ENCODE peak calls at places on chromosomes 12 and 14, in six cellular contexts. One of them, this sample, is unnamed.

GRCh38 chr14:31508140-31508539 is 20.3 kb upstream of the GPR33 start:
- DNase-seq in osteoblast: no peak
- DNase-seq in dorsolateral prefrontal cortex: no peak
- DNase-seq in mammary epithelial cell: no peak
- DNase-seq in OCI-LY7: no peak
- DNase-seq in sigmoid colon: no peak
- DNase-seq in this sample: no peak

GRCh38 chr12:92096346-92097136 is 49.1 kb downstream of the BTG1 start:
- DNase-seq in osteoblast: peak; percentile 64
- DNase-seq in OCI-LY7: no peak
- DNase-seq in sigmoid colon: no peak
- DNase-seq in dorsolateral prefrontal cortex: no peak
- DNase-seq in mammary epithelial cell: no peak
- DNase-seq in this sample: no peak

GRCh38 chr12:43872396-43872795 is 36.5 kb downstream of the TMEM117 start:
- DNase-seq in osteoblast: no peak
- DNase-seq in OCI-LY7: no peak
- DNase-seq in mammary epithelial cell: no peak
- DNase-seq in sigmoid colon: no peak
- DNase-seq in dorsolateral prefrontal cortex: no peak
- DNase-seq in this sample: no peak

GRCh38 chr12:55955800-55956508 is 9.9 kb downstream of the PMEL start:
- DNase-seq in mammary epithelial cell: peak; percentile 88
- DNase-seq in osteoblast: no peak
- DNase-seq in OCI-LY7: peak; percentile 45
- DNase-seq in dorsolateral prefrontal cortex: no peak
- DNase-seq in sigmoid colon: no peak
- DNase-seq in this sample: peak; percentile 27

GRCh38 chr14:77508249-77508648 is 9.6 kb upstream of the ISM2 start:
- DNase-seq in osteoblast: peak; percentile 73
- DNase-seq in OCI-LY7: no peak
- DNase-seq in dorsolateral prefrontal cortex: no peak
- DNase-seq in sigmoid colon: no peak
- DNase-seq in mammary epithelial cell: peak; percentile 39
- DNase-seq in this sample: no peak

GRCh38 chr12:42039599-42039998 is 105.1 kb downstream of the GXYLT1 start:
- DNase-seq in dorsolateral prefrontal cortex: no peak
- DNase-seq in OCI-LY7: no peak
- DNase-seq in mammary epithelial cell: no peak
- DNase-seq in osteoblast: no peak
- DNase-seq in sigmoid colon: no peak
- DNase-seq in this sample: no peak

GRCh38 chr12:72017054-72017651 is 78.5 kb downstream of the TPH2 start:
- DNase-seq in osteoblast: peak; percentile 25
- DNase-seq in mammary epithelial cell: peak; percentile 74
- DNase-seq in dorsolateral prefrontal cortex: peak; percentile 84
- DNase-seq in OCI-LY7: peak; percentile 68
- DNase-seq in sigmoid colon: peak; percentile 74
- DNase-seq in this sample: peak; percentile 71

GRCh38 chr14:22976620-22977433 is 5.5 kb downstream of the AJUBA start:
- DNase-seq in dorsolateral prefrontal cortex: no peak
- DNase-seq in mammary epithelial cell: peak; percentile 27
- DNase-seq in OCI-LY7: peak; percentile 56
- DNase-seq in osteoblast: no peak
- DNase-seq in sigmoid colon: no peak
- DNase-seq in this sample: peak; percentile 31

GRCh38 chr14:44316647-44317432 is 190.2 kb downstream of the FSCB start:
- DNase-seq in mammary epithelial cell: peak; percentile 96
- DNase-seq in OCI-LY7: no peak
- DNase-seq in osteoblast: peak; percentile 29
- DNase-seq in sigmoid colon: no peak
- DNase-seq in dorsolateral prefrontal cortex: no peak
- DNase-seq in this sample: peak; percentile 30

GRCh38 chr12:94594443-94594825 is 55.9 kb downstream of the TMCC3 start:
- DNase-seq in OCI-LY7: no peak
- DNase-seq in dorsolateral prefrontal cortex: no peak
- DNase-seq in osteoblast: no peak
- DNase-seq in sigmoid colon: no peak
- DNase-seq in mammary epithelial cell: no peak
- DNase-seq in this sample: no peak

GRCh38 chr12:129607293-129607692 is 296.5 kb downstream of the TMEM132D start:
- DNase-seq in mammary epithelial cell: no peak
- DNase-seq in osteoblast: no peak
- DNase-seq in sigmoid colon: no peak
- DNase-seq in OCI-LY7: no peak
- DNase-seq in dorsolateral prefrontal cortex: no peak
- DNase-seq in this sample: no peak

GRCh38 chr12:58916153-58916709 is 4.1 kb downstream of the LRIG3 start:
- DNase-seq in mammary epithelial cell: no peak
- DNase-seq in sigmoid colon: no peak
- DNase-seq in OCI-LY7: no peak
- DNase-seq in dorsolateral prefrontal cortex: no peak
- DNase-seq in osteoblast: no peak
- DNase-seq in this sample: no peak

GRCh38 chr12:121858662-121859572 is at the start of gene HPD:
- DNase-seq in osteoblast: peak; percentile 96
- DNase-seq in mammary epithelial cell: peak; percentile 62
- DNase-seq in sigmoid colon: peak; percentile 92
- DNase-seq in OCI-LY7: no peak
- DNase-seq in dorsolateral prefrontal cortex: no peak
- DNase-seq in this sample: peak; percentile 34

GRCh38 chr14:85093631-85094330 is 436.2 kb upstream of the FLRT2 start:
- DNase-seq in mammary epithelial cell: peak; percentile 65
- DNase-seq in dorsolateral prefrontal cortex: no peak
- DNase-seq in osteoblast: peak; percentile 47
- DNase-seq in OCI-LY7: no peak
- DNase-seq in sigmoid colon: no peak
- DNase-seq in this sample: no peak

GRCh38 chr12:126667340-126667739 is 1599.6 kb upstream of the TMEM132C start:
- DNase-seq in dorsolateral prefrontal cortex: no peak
- DNase-seq in mammary epithelial cell: peak; percentile 1
- DNase-seq in sigmoid colon: no peak
- DNase-seq in OCI-LY7: no peak
- DNase-seq in osteoblast: no peak
- DNase-seq in this sample: no peak
- H3K27ac ChIP-seq in dorsolateral prefrontal cortex: no peak overlapping the region
- H3K27ac ChIP-seq in mammary epithelial cell: no peak overlapping the region
- H3K27ac ChIP-seq in sigmoid colon: no peak overlapping the region
- H3K27ac ChIP-seq in OCI-LY7: no peak overlapping the region
- H3K27ac ChIP-seq in osteoblast: peak overlapping the region; percentile 99
- H3K27ac ChIP-seq in this sample: no peak overlapping the region

GRCh38 chr12:27969011-27969900 is 3.3 kb downstream of the PTHLH start:
- DNase-seq in osteoblast: peak; percentile 93
- DNase-seq in sigmoid colon: peak; percentile 65
- DNase-seq in OCI-LY7: no peak
- DNase-seq in dorsolateral prefrontal cortex: no peak
- DNase-seq in mammary epithelial cell: no peak
- DNase-seq in this sample: no peak
- TF ChIP-seq CTCF in osteoblast: peak; percentile 38
- TF ChIP-seq CTCF in sigmoid colon: no peak
- TF ChIP-seq CTCF in OCI-LY7: no peak
- TF ChIP-seq CTCF in dorsolateral prefrontal cortex: no peak
- TF ChIP-seq CTCF in mammary epithelial cell: peak; percentile 17
- TF ChIP-seq CTCF in this sample: no peak

GRCh38 chr12:675562-675961 is 12.3 kb upstream of the NINJ2 start:
- DNase-seq in osteoblast: no peak
- DNase-seq in sigmoid colon: no peak
- DNase-seq in OCI-LY7: no peak
- DNase-seq in mammary epithelial cell: no peak
- DNase-seq in dorsolateral prefrontal cortex: no peak
- DNase-seq in this sample: no peak

GRCh38 chr12:678747-679712 is 15.8 kb upstream of the NINJ2 start:
- DNase-seq in mammary epithelial cell: no peak
- DNase-seq in sigmoid colon: no peak
- DNase-seq in OCI-LY7: no peak
- DNase-seq in osteoblast: no peak
- DNase-seq in dorsolateral prefrontal cortex: no peak
- DNase-seq in this sample: no peak

GRCh38 chr12:668092-668481 is 4.8 kb upstream of the NINJ2 start:
- DNase-seq in mammary epithelial cell: no peak
- DNase-seq in dorsolateral prefrontal cortex: no peak
- DNase-seq in sigmoid colon: no peak
- DNase-seq in OCI-LY7: no peak
- DNase-seq in osteoblast: no peak
- DNase-seq in this sample: no peak

GRCh38 chr12:674272-674781 is 11.1 kb upstream of the NINJ2 start:
- DNase-seq in dorsolateral prefrontal cortex: no peak
- DNase-seq in osteoblast: peak; percentile 68
- DNase-seq in mammary epithelial cell: no peak
- DNase-seq in OCI-LY7: peak; percentile 71
- DNase-seq in sigmoid colon: no peak
- DNase-seq in this sample: no peak

GRCh38 chr12:673849-674248 is 10.6 kb upstream of the NINJ2 start:
- DNase-seq in mammary epithelial cell: no peak
- DNase-seq in OCI-LY7: no peak
- DNase-seq in dorsolateral prefrontal cortex: no peak
- DNase-seq in sigmoid colon: no peak
- DNase-seq in osteoblast: no peak
- DNase-seq in this sample: no peak
- H3K27ac ChIP-seq in mammary epithelial cell: no peak overlapping the region
- H3K27ac ChIP-seq in OCI-LY7: peak overlapping the region; percentile 82
- H3K27ac ChIP-seq in dorsolateral prefrontal cortex: no peak overlapping the region
- H3K27ac ChIP-seq in sigmoid colon: no peak overlapping the region
- H3K27ac ChIP-seq in osteoblast: no peak overlapping the region
- H3K27ac ChIP-seq in this sample: peak overlapping the region; percentile 24

GRCh38 chr14:50003213-50004021 is 110.5 kb downstream of the ARF6 start:
- DNase-seq in osteoblast: peak; percentile 91
- DNase-seq in mammary epithelial cell: peak; percentile 78
- DNase-seq in dorsolateral prefrontal cortex: peak; percentile 41
- DNase-seq in sigmoid colon: peak; percentile 86
- DNase-seq in OCI-LY7: peak; percentile 89
- DNase-seq in this sample: peak; percentile 95
- TF ChIP-seq CTCF in osteoblast: no peak
- TF ChIP-seq CTCF in mammary epithelial cell: peak; percentile 21
- TF ChIP-seq CTCF in dorsolateral prefrontal cortex: no peak
- TF ChIP-seq CTCF in sigmoid colon: no peak
- TF ChIP-seq CTCF in OCI-LY7: peak; percentile 38
- TF ChIP-seq CTCF in this sample: peak; percentile 40

DNA sequence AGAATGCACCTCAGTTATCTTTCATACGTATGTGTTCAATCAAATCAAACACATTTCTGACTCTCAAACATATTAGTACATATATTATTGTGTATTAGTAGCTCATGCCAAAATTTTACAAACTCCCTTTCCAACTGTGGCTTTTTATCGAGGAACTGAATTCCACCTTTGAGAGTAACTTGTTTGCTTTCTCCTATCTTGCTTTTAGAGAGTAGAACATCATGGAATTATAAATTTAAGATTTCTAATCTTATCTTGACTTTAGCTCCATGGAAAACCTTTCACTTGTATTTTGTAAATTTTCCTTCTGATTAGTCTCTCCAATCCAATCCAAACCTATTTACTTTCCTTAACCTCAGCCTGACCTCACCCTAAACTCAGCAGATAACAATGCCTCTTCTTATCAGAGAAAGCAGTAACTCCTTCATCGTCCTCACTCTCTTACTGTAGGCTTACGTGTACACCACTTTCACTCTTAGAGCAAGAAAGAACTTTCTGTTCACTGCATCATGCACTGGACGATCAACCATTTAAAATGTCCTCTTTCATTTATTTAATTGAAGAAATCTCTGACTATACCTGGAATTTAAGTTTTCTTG is 164.5 kb downstream of the TMTC3 start:
- DNase-seq in OCI-LY7: no peak
- DNase-seq in sigmoid colon: no peak
- DNase-seq in osteoblast: no peak
- DNase-seq in dorsolateral prefrontal cortex: no peak
- DNase-seq in mammary epithelial cell: no peak
- DNase-seq in this sample: no peak
- H3K27ac ChIP-seq in OCI-LY7: no peak overlapping the region
- H3K27ac ChIP-seq in sigmoid colon: no peak overlapping the region
- H3K27ac ChIP-seq in osteoblast: peak overlapping the region; percentile 100
- H3K27ac ChIP-seq in dorsolateral prefrontal cortex: no peak overlapping the region
- H3K27ac ChIP-seq in mammary epithelial cell: no peak overlapping the region
- H3K27ac ChIP-seq in this sample: no peak overlapping the region

GRCh38 chr12:53498235-53498630 is 1.0 kb downstream of the MAP3K12 start:
- DNase-seq in mammary epithelial cell: no peak
- DNase-seq in osteoblast: no peak
- DNase-seq in OCI-LY7: no peak
- DNase-seq in sigmoid colon: no peak
- DNase-seq in dorsolateral prefrontal cortex: no peak
- DNase-seq in this sample: no peak

GRCh38 chr12:53500776-53501614 is at the start of gene TARBP2:
- DNase-seq in osteoblast: peak; percentile 97
- DNase-seq in mammary epithelial cell: peak; percentile 99
- DNase-seq in sigmoid colon: peak; percentile 100
- DNase-seq in dorsolateral prefrontal cortex: peak; percentile 99
- DNase-seq in OCI-LY7: peak; percentile 99
- DNase-seq in this sample: peak; percentile 99

GRCh38 chr12:53497461-53497860 is 1.8 kb downstream of the MAP3K12 start:
- DNase-seq in sigmoid colon: no peak
- DNase-seq in OCI-LY7: no peak
- DNase-seq in mammary epithelial cell: no peak
- DNase-seq in osteoblast: no peak
- DNase-seq in dorsolateral prefrontal cortex: no peak
- DNase-seq in this sample: no peak

GRCh38 chr12:53500119-53500775 is 836 bp upstream of the TARBP2 start:
- DNase-seq in OCI-LY7: no peak
- DNase-seq in mammary epithelial cell: peak; percentile 50
- DNase-seq in sigmoid colon: peak; percentile 93
- DNase-seq in osteoblast: no peak
- DNase-seq in dorsolateral prefrontal cortex: no peak
- DNase-seq in this sample: peak; percentile 66

GRCh38 chr12:53499261-53500118 is at the start of gene MAP3K12:
- DNase-seq in OCI-LY7: peak; percentile 76
- DNase-seq in osteoblast: peak; percentile 87
- DNase-seq in dorsolateral prefrontal cortex: peak; percentile 83
- DNase-seq in mammary epithelial cell: peak; percentile 51
- DNase-seq in sigmoid colon: peak; percentile 89
- DNase-seq in this sample: peak; percentile 68
- TF ChIP-seq CTCF in OCI-LY7: peak; percentile 27
- TF ChIP-seq CTCF in osteoblast: no peak
- TF ChIP-seq CTCF in dorsolateral prefrontal cortex: no peak
- TF ChIP-seq CTCF in mammary epithelial cell: no peak
- TF ChIP-seq CTCF in sigmoid colon: no peak
- TF ChIP-seq CTCF in this sample: no peak

DNA sequence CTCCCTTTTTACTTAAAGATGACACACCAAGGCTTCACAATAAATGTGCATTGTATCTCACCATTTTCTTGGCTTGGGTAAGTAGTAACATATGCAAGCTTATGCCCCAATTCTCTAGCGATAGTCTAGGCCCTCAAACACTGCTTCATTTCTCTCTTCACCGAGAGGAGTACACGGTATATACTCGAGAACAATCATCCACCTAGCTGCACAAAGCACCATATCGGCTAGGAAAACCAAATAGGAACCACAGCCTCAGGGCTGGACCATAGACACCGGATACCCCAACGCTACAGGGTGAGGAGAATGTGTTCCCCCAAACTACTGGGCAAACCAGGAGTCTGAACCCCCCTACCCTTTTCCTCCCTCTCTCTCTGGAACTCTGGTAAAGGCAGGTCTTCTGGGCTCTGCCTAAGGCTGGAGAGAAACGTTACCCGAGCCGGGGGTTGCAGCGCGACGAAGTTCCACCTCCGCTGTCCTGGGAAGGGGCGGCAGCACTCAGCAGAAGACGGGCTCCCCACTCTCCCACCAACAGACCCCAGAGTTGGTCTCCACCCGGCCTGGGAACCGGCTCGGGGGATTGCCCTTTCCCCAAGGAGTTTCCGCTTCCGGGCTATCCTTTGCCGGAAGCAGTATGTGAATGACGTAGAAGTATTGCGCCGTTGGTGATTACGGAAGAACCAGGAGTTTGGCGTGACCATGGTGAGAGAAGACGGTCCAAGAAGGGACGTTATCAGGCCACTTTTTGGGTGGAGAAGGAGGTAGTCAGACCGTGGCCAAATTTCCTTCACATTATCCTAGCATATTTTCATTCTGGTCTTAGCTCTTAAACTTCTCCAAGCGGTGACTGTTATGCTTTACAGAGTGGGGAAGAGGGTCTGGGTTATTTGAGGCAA is at the start of the genes AREL1 and FCF1:
- DNase-seq in sigmoid colon: peak; percentile 91
- DNase-seq in mammary epithelial cell: peak; percentile 87
- DNase-seq in osteoblast: peak; percentile 96
- DNase-seq in OCI-LY7: peak; percentile 91
- DNase-seq in dorsolateral prefrontal cortex: peak; percentile 86
- DNase-seq in this sample: peak; percentile 84
- H3K27ac ChIP-seq in sigmoid colon: peak within 1 kb of the TSS; percentile 85
- H3K27ac ChIP-seq in mammary epithelial cell: peak within 1 kb of the TSS; percentile 85
- H3K27ac ChIP-seq in osteoblast: peak within 1 kb of the TSS; percentile 95
- H3K27ac ChIP-seq in OCI-LY7: peak within 1 kb of the TSS; percentile 13
- H3K27ac ChIP-seq in dorsolateral prefrontal cortex: peak within 1 kb of the TSS; percentile 33
- H3K27ac ChIP-seq in this sample: peak within 1 kb of the TSS; percentile 83

This sample was measured in transverse colon.